ENCODE peak calls at places on chromosomes 7 and 10, in four cellular contexts. A is neuronal stem cell, B is H1, V is mesenchymal stem cell. M is an unnamed sample.

GRCh38 chr10:71837085-71837827 is 13.8 kb downstream of the PSAP start:
- DNase-seq in B (no peak), V (no peak), A (no peak), M (peak; percentile 87)

GRCh38 chr10:61903184-61903990 is 1.9 kb downstream of the ARID5B start:
- DNase-seq in B (no peak), A (peak; percentile 30), V (peak; percentile 80), M (peak; percentile 63)

GRCh38 chr7:111301891-111302290 is 211.0 kb downstream of the LRRN3 start:
- DNase-seq in B (no peak), V (no peak), A (no peak), M (no peak)

GRCh38 chr10:70139151-70139996 is 6.7 kb upstream of the AIFM2 start:
- DNase-seq in V (no peak), A (no peak), B (no peak), M (no peak)

GRCh38 chr7:142785841-142786250 is 15.1 kb downstream of the PRSS2 start:
- DNase-seq in A (no peak), B (no peak), V (no peak), M (no peak)

GRCh38 chr10:10869592-10869991 is 148.1 kb upstream of the CELF2 start:
- DNase-seq in B (no peak), A (no peak), V (peak; percentile 56), M (no peak)

GRCh38 chr7:141418087-141418486 is 133.1 kb upstream of the AGK start:
- DNase-seq in V (no peak), B (no peak), A (no peak), M (no peak)

GRCh38 chr7:34758111-34758601 is 100.1 kb downstream of the NPSR1 start:
- DNase-seq in V (no peak), B (no peak), A (no peak), M (peak; percentile 96)

GRCh38 chr7:47227762-47228177 is 354.1 kb downstream of the TNS3 start:
- DNase-seq in B (no peak), V (peak; percentile 98), A (no peak), M (no peak)

GRCh38 chr10:118495499-118495898 is 99.9 kb downstream of the PRLHR start:
- DNase-seq in V (no peak), B (no peak), A (no peak), M (no peak)

GRCh38 chr7:140223515-140224221 is 46.9 kb upstream of the KDM7A start:
- DNase-seq in V (no peak), B (no peak), A (no peak), M (no peak)

GRCh38 chr7:8982338-8982994 is 549.1 kb downstream of the NXPH1 start:
- DNase-seq in V (peak; percentile 1), A (no peak), B (no peak), M (no peak)

GRCh38 chr7:50315739-50316671 is 11.5 kb downstream of the IKZF1 start:
- DNase-seq in B (no peak), V (no peak), A (no peak), M (no peak)

GRCh38 chr10:132403511-132404168 is 6.6 kb downstream of the PWWP2B start:
- DNase-seq in A (no peak), V (no peak), B (no peak), M (peak; percentile 93)

GRCh38 chr10:69239816-69240434 is 19.8 kb downstream of the HKDC1 start:
- DNase-seq in V (no peak), A (no peak), B (no peak), M (no peak)

GRCh38 chr10:75431180-75432111 is at the start of gene LRMDA:
- DNase-seq in A (no peak), V (peak; percentile 50), B (no peak), M (no peak)

GRCh38 chr10:46560952-46561351 is 4.5 kb upstream of the GPRIN2 start:
- DNase-seq in A (no peak), V (no peak), B (no peak), M (no peak)

GRCh38 chr7:154953006-154953684 is 49.8 kb downstream of the PAXIP1 start:
- DNase-seq in V (peak; percentile 50), A (peak; percentile 47), B (peak; percentile 71), M (peak; percentile 64)

GRCh38 chr7:96713037-96713436 is 3.4 kb upstream of the SEM1 start:
- DNase-seq in B (no peak), A (no peak), V (no peak), M (no peak)

GRCh38 chr10:15725603-15726002 is 5.9 kb upstream of the ITGA8 start:
- DNase-seq in B (no peak), A (no peak), V (peak; percentile 74), M (peak; percentile 11)

GRCh38 chr7:101557978-101558741 is 70.9 kb downstream of the MYL10 start:
- DNase-seq in A (no peak), B (no peak), V (no peak), M (no peak)

GRCh38 chr7:157718303-157719007 is 381.7 kb downstream of the DNAJB6 start:
- DNase-seq in A (no peak), B (no peak), V (no peak), M (no peak)

GRCh38 chr10:100863433-100863832 is 49.3 kb upstream of the SLF2 start:
- DNase-seq in A (no peak), V (no peak), B (no peak), M (no peak)

GRCh38 chr10:100859204-100859763 is 53.5 kb upstream of the SLF2 start:
- DNase-seq in A (no peak), V (no peak), B (no peak), M (no peak)

GRCh38 chr10:100858258-100858657 is 54.5 kb upstream of the SLF2 start:
- DNase-seq in V (no peak), B (no peak), A (no peak), M (no peak)

DNA sequence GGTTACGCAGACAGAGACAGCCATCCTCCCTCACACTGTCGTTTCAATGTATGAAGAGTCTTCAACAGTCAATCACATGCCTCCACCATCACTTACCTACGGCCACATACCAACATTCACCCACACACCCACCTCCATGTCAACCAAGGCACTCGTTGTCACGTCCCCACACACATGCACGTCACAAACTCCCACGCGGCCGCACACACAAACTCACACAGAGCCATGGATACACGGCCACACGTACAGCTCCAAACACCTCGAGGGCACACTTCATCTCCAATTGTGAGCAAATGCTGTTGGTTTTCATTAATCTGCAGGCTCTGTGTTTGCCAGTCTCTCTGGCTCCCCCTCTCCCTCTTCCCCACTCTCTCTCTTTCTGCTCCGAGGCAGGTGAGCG is 54.0 kb upstream of the SLF2 start:
- DNase-seq in A (no peak), V (no peak), B (no peak), M (no peak)
- H3K4me3 ChIP-seq in A (no peak overlapping the region), V (no peak overlapping the region), B (no peak overlapping the region), M (no peak overlapping the region)

DNA sequence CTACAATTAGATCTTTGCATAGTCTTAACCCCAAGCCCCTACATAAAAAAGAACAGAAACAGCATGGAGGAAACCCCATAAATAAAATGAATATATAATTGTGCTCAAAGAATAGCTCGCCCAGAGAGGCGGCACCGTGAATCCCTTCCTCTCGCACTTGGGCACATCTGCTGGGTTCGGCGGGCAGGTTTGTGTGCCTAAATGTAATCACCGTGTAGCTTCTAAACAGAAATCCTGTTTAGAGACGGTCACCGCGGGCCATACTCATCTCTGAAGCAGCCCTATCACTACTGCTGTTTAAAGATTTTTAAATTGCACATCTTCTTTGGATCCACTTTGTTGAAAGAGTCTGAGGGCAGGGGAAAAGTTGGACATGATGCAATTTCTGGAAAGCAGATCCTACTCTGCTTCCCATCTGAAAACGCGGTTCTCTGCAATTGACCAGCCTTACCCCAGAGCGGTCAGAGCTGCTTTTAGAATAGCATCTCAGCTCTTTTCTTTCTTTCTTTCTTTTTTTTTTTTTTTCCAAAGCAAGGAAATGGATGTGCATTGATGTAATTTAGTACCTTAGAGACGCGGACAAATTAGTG is 6.5 kb downstream of the DRGX start:
- DNase-seq in B (no peak), A (no peak), V (no peak), M (no peak)
- H2BK12ac ChIP-seq in B (no peak overlapping the region), A (no peak overlapping the region), V (no peak overlapping the region), M (no peak overlapping the region)

GRCh38 chr7:14761506-14762296 is 140.8 kb downstream of the DGKB start:
- DNase-seq in V (peak; percentile 50), A (no peak), B (no peak), M (no peak)
- H3K4me3 ChIP-seq in V (no peak overlapping the region), A (no peak overlapping the region), B (no peak overlapping the region), M (no peak overlapping the region)

GRCh38 chr10:83078645-83079044 is 1060.7 kb upstream of the GHITM start:
- DNase-seq in A (no peak), B (no peak), V (no peak), M (no peak)
- H2BK12ac ChIP-seq in A (no peak overlapping the region), B (peak overlapping the region; percentile 45), V (no peak overlapping the region), M (peak overlapping the region; percentile 58)

GRCh38 chr10:119543814-119544642 is 1.5 kb upstream of the RGS10 start:
- DNase-seq in A (peak; percentile 26), B (no peak), V (peak; percentile 33), M (no peak)
- H3K4me3 ChIP-seq in A (peak overlapping the region; percentile 51), B (peak overlapping the region; percentile 49), V (peak overlapping the region; percentile 83), M (no peak overlapping the region)

DNA sequence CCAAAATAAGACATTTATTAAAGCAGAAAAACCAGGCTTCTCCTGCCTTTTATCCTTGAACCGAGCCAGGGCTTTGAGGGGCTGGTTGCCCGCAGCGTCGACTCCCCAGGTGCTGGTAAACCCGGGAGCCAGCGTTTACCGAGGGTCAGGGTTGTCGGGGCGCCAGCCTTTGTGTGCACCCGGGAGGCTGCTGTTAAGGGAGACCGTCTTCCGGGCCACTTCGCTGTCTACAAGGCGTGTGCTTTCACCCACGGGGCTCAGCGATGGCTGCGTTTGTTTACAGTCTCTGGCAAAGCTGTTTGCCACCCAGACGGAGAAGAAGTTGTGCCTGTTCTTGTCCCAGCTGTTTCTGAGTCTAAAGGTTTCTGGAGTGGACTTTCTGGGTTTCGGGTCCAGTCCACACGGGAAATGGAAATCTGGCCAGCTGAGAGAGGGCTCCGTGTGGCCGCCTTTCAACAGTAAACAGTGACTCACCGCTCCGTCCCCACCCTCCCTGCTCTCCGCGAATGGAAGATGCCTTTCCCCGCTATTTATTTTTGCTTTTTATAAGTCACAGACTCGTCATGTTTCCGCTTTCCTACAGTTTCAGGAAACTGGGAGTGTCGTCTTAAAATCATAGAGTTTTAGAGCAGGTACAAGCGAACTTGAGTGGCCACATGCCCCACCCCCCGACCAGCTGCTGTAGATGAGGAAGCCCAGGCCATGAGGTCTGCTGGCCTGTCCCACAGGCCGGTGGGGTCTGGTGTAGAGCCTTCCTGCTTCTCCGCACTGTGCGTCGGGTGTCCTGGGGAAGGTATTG is 2.2 kb downstream of the MAFK start:
- DNase-seq in V (peak; percentile 96), A (no peak), B (no peak), M (peak; percentile 70)
- H2BK12ac ChIP-seq in V (peak overlapping the region; percentile 23), A (peak overlapping the region; percentile 84), B (peak overlapping the region; percentile 12), M (peak overlapping the region; percentile 39)

GRCh38 chr7:3302681-3303320 is 1.7 kb downstream of the SDK1 start:
- DNase-seq in V (no peak), B (no peak), A (no peak), M (no peak)
- H3K4me3 ChIP-seq in V (peak overlapping the region; percentile 89), B (peak overlapping the region; percentile 61), A (peak overlapping the region; percentile 72), M (no peak overlapping the region)

DNA sequence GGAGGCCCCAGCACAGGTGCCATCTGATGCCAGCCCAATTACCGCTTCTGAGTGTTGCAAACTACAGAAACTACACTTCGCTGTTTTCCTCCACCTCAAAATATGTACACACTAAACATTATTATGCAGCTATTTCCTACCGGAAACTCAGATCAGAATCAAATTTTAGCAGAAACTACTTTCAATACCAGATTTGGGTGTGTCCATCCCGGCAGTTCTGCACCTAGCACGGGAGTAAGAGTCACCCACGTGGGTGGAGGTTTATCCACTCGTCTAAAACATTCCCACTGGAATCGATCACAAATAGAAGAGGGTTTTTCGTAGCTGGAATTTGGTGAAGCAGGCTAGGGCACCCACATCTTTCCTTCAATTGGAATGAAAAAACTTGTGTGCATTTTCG is 214.4 kb upstream of the PRKCQ start:
- DNase-seq in A (no peak), B (no peak), V (no peak), M (no peak)
- H2BK12ac ChIP-seq in A (no peak overlapping the region), B (peak overlapping the region; percentile 77), V (no peak overlapping the region), M (no peak overlapping the region)

GRCh38 chr10:115094605-115095004 is 1.4 kb downstream of the ATRNL1 start:
- DNase-seq in B (no peak), V (peak; percentile 25), A (no peak), M (no peak)
- H3K4me3 ChIP-seq in B (peak overlapping the region; percentile 75), V (no peak overlapping the region), A (peak overlapping the region; percentile 97), M (no peak overlapping the region)

M was measured in trophoblast cell.